ENCODE peak calls at places on chromosomes 5 and 9, in eight cellular contexts. S is naive thymus-derived CD8-positive, alpha-beta T cell; T is substantia nigra; F is anterior cingulate cortex; C is stimulated activated naive CD8-positive, alpha-beta T cell treated with anti-CD3 and anti-CD28 coated beads, Interleukin-15, amount 100 ng/mL, for 72 hours; D is NCI-H1092 treated with DMSO at 0.1 percent for 48 hours; P is NCI-H460; N is esophagus muscularis mucosa. B is an unnamed sample.

GRCh38 chr5:16685069-16685468 is 68.3 kb upstream of the RETREG1 start:
- DNase-seq in S (no peak), T (no peak), F (no peak), C (no peak), D (no peak), P (no peak), N (no peak), B (no peak)

GRCh38 chr5:2263763-2264162 is 381.0 kb upstream of the IRX4 start:
- DNase-seq in S (no peak), T (no peak), F (no peak), C (no peak), D (no peak), P (no peak), N (no peak), B (no peak)

GRCh38 chr9:135948873-135949665 is 12.1 kb downstream of the UBAC1 start:
- DNase-seq in S (no peak), T (no peak), F (no peak), C (no peak), D (no peak), P (no peak), N (no peak), B (no peak)

GRCh38 chr9:5574998-5575397 is 53.9 kb upstream of the RIC1 start:
- DNase-seq in S (no peak), T (no peak), F (no peak), C (no peak), D (no peak), P (no peak), N (no peak), B (no peak)

GRCh38 chr5:179700401-179700918 is 1.7 kb downstream of the CANX start:
- DNase-seq in S (no peak), T (no peak), F (no peak), C (no peak), D (no peak), P (no peak), N (no peak), B (no peak)

GRCh38 chr9:80061940-80062339 is 490.2 kb downstream of the TLE4 start:
- DNase-seq in S (no peak), T (no peak), F (no peak), C (no peak), D (no peak), P (peak), N (no peak), B (no peak)

GRCh38 chr9:95425910-95426551 is 90.7 kb downstream of the PTCH1 start:
- DNase-seq in S (no peak), T (no peak), F (no peak), C (no peak), D (peak), P (peak), N (no peak), B (no peak)

GRCh38 chr9:121556580-121556979 is 56.9 kb upstream of the GGTA1 start:
- DNase-seq in S (no peak), T (no peak), F (no peak), C (no peak), D (no peak), P (no peak), N (no peak), B (no peak)